ENCODE peak calls at places on chromosomes 3 and 15, in six cellular contexts. G is stimulated activated CD8-positive, alpha-beta memory T cell treated with anti-CD3 and anti-CD28 coated beads, Interleukin-2, amount 100 ng/mL, for 48 hours; K is ureter; V is kidney; R is cardiac fibroblast; C is mucosa of gallbladder. T is an unnamed sample.

GRCh38 chr15:43749690-43750345 is 3.6 kb downstream of the PDIA3 start:
- DNase-seq in K (no peak), G (no peak), C (no peak), V (no peak), R (peak), T (no peak)

GRCh38 chr3:50345586-50345985 is at the start of gene ZMYND10:
- DNase-seq in G (peak), K (peak), C (no peak), R (peak), V (peak), T (peak)

GRCh38 chr3:112815981-112816380 is 30.7 kb downstream of the CD200R1L start:
- DNase-seq in K (no peak), C (no peak), V (no peak), R (peak), G (no peak), T (no peak)

GRCh38 chr3:165800970-165801369 is 36.3 kb downstream of the BCHE start:
- DNase-seq in G (no peak), C (no peak), V (no peak), R (peak), K (no peak), T (no peak)

GRCh38 chr3:29525254-29525881 is 244.5 kb downstream of the RBMS3 start:
- DNase-seq in K (peak), C (peak), G (no peak), R (peak), V (peak), T (no peak)

GRCh38 chr15:85118581-85118980 is 136.9 kb downstream of the PDE8A start:
- DNase-seq in C (no peak), V (no peak), G (no peak), R (no peak), K (no peak), T (no peak)

GRCh38 chr3:183988216-183988790 is 29.4 kb downstream of the ABCC5 start:
- DNase-seq in K (no peak), R (no peak), G (no peak), V (no peak), C (no peak), T (no peak)

GRCh38 chr15:85019815-85020590 is 38.3 kb downstream of the PDE8A start:
- DNase-seq in G (no peak), C (no peak), K (no peak), V (no peak), R (no peak), T (no peak)

GRCh38 chr3:11482024-11482423 is 161.7 kb downstream of the VGLL4 start:
- DNase-seq in G (no peak), V (peak), K (peak), C (peak), R (peak), T (no peak)

T was measured in activated effector memory CD4-positive, alpha-beta T cell treated with Interleukin-2 at 50 U/mL for 16 hours.